ENCODE peak calls at places on chromosome 12, in nine cellular contexts. G, B, T, E, H, X, N, R and V are unnamed samples.

GRCh38 chr12:81070846-81071245 is 7.0 kb upstream of the ACSS3 start:
- DNase-seq in N (no peak), T (no peak), X (no peak), B (no peak), G (no peak), R (no peak), E (no peak), H (no peak), V (no peak)

GRCh38 chr12:88896958-88897357 is 316.7 kb upstream of the KITLG start:
- DNase-seq in R (no peak), X (no peak), H (no peak), E (peak; percentile 81), N (no peak), B (no peak), T (no peak), G (no peak), V (no peak)

GRCh38 chr12:76920182-76921014 is 41.6 kb upstream of the CSRP2 start:
- DNase-seq in N (no peak), T (no peak), H (no peak), E (no peak), B (no peak), G (no peak), R (no peak), X (no peak), V (no peak)

GRCh38 chr12:122651520-122652224 is 51.5 kb downstream of the HCAR2 start:
- DNase-seq in T (no peak), B (no peak), X (no peak), R (no peak), N (no peak), E (no peak), G (no peak), H (no peak), V (no peak)

GRCh38 chr12:132108211-132108832 is 35.8 kb downstream of the DDX51 start:
- DNase-seq in X (no peak), N (peak; percentile 15), B (no peak), R (no peak), G (no peak), H (peak; percentile 62), E (no peak), T (no peak), V (no peak)

GRCh38 chr12:39476121-39476520 is 33.2 kb upstream of the KIF21A start:
- DNase-seq in N (no peak), H (no peak), R (no peak), G (no peak), B (no peak), E (no peak), X (no peak), T (no peak), V (no peak)

GRCh38 chr12:124992874-124993567 is 424 bp upstream of the BRI3BP start:
- DNase-seq in G (peak; percentile 84), X (peak; percentile 29), R (peak; percentile 75), B (peak; percentile 64), N (peak; percentile 69), H (peak; percentile 59), E (peak; percentile 7), T (no peak), V (peak; percentile 82)

GRCh38 chr12:34109390-34109789 is 87.1 kb downstream of the ALG10 start:
- DNase-seq in R (no peak), E (no peak), G (no peak), X (no peak), N (no peak), B (no peak), H (no peak), T (no peak), V (no peak)

GRCh38 chr12:83389237-83389996 is 702.7 kb downstream of the TMTC2 start:
- DNase-seq in N (peak; percentile 12), H (no peak), E (no peak), B (no peak), X (no peak), T (no peak), G (peak; percentile 23), R (peak; percentile 24), V (no peak)

GRCh38 chr12:126233625-126234024 is 1168.4 kb downstream of the AACS start:
- DNase-seq in G (peak; percentile 70), T (no peak), R (no peak), H (no peak), N (no peak), E (no peak), B (no peak), X (no peak), V (no peak)

GRCh38 chr12:89636776-89637160 is 71.9 kb downstream of the ATP2B1 start:
- DNase-seq in G (no peak), B (no peak), R (no peak), T (no peak), X (no peak), N (no peak), H (peak; percentile 22), E (peak; percentile 16), V (no peak)

GRCh38 chr12:88401153-88401552 is 179.1 kb downstream of the KITLG start:
- DNase-seq in R (no peak), E (peak; percentile 58), X (no peak), H (no peak), B (peak; percentile 12), N (no peak), G (no peak), T (no peak), V (no peak)

GRCh38 chr12:88325828-88326214 is 183.7 kb downstream of the TMTC3 start:
- DNase-seq in H (no peak), R (no peak), G (no peak), T (no peak), B (peak; percentile 3), E (peak; percentile 79), N (no peak), X (no peak), V (no peak)

GRCh38 chr12:46792925-46793324 is 32.9 kb downstream of the SLC38A4 start:
- DNase-seq in N (no peak), B (no peak), E (no peak), H (no peak), R (no peak), T (no peak), X (no peak), G (no peak), V (no peak)

GRCh38 chr12:69553626-69554248 is 31.5 kb upstream of the CCT2 start:
- DNase-seq in E (peak; percentile 75), B (peak; percentile 35), H (peak; percentile 82), G (no peak), R (peak; percentile 25), T (no peak), X (no peak), N (no peak), V (peak; percentile 39)

GRCh38 chr12:12715128-12715458 is 2.1 kb upstream of the CDKN1B start:
- DNase-seq in N (no peak), H (no peak), B (no peak), R (no peak), X (no peak), E (no peak), T (no peak), G (no peak), V (no peak)

GRCh38 chr12:58633479-58633878 is 286.8 kb downstream of the LRIG3 start:
- DNase-seq in N (no peak), G (no peak), T (no peak), H (no peak), B (no peak), X (no peak), E (peak; percentile 79), R (no peak), V (no peak)

GRCh38 chr12:58269476-58269875 is 328.1 kb downstream of the ATP23 start:
- DNase-seq in H (no peak), E (no peak), N (no peak), G (no peak), B (no peak), R (no peak), X (no peak), T (no peak), V (no peak)

GRCh38 chr12:132253698-132254480 is 75.5 kb downstream of the GALNT9 start:
- DNase-seq in E (no peak), G (no peak), B (no peak), N (no peak), X (no peak), H (no peak), R (no peak), T (no peak), V (no peak)

GRCh38 chr12:29640589-29641345 is 143.0 kb downstream of the TMTC1 start:
- DNase-seq in T (no peak), N (no peak), B (no peak), H (peak; percentile 77), X (no peak), G (no peak), R (no peak), E (no peak), V (no peak)

GRCh38 chr12:42819801-42820200 is 230.3 kb upstream of the PRICKLE1 start:
- DNase-seq in X (no peak), H (no peak), G (no peak), E (peak; percentile 42), B (no peak), R (no peak), N (no peak), T (no peak), V (no peak)

GRCh38 chr12:89016970-89017778 is 335.1 kb downstream of the DUSP6 start:
- DNase-seq in T (no peak), G (peak; percentile 9), H (peak; percentile 81), N (peak; percentile 62), X (no peak), R (peak; percentile 43), B (peak; percentile 37), E (peak; percentile 71), V (peak; percentile 38)

GRCh38 chr12:131114942-131115584 is 161.4 kb downstream of the ADGRD1 start:
- DNase-seq in T (peak; percentile 66), R (no peak), E (peak; percentile 9), N (no peak), G (no peak), H (no peak), X (no peak), B (no peak), V (no peak)

GRCh38 chr12:65818454-65819382 is 5.6 kb upstream of the HMGA2 start:
- DNase-seq in R (no peak), X (no peak), N (no peak), E (peak; percentile 69), H (peak; percentile 50), B (no peak), T (no peak), G (no peak), V (no peak)

GRCh38 chr12:57744194-57744776 is 554 bp upstream of the TSPAN31 start:
- DNase-seq in H (no peak), G (no peak), R (peak; percentile 74), X (no peak), N (no peak), E (no peak), T (peak; percentile 95), B (no peak), V (peak; percentile 86)

GRCh38 chr12:12523229-12523628 is 39.4 kb downstream of the DUSP16 start:
- DNase-seq in N (no peak), R (no peak), B (no peak), T (no peak), G (no peak), X (no peak), H (no peak), E (no peak), V (peak; percentile 47)

GRCh38 chr12:52585951-52586350 is 12.3 kb upstream of the KRT74 start:
- DNase-seq in X (no peak), H (no peak), E (no peak), G (no peak), T (no peak), B (no peak), R (no peak), N (no peak), V (no peak)

GRCh38 chr12:69330475-69331473 is 17.4 kb upstream of the LYZ start:
- DNase-seq in T (no peak), N (no peak), E (peak; percentile 14), R (peak; percentile 34), X (peak; percentile 21), B (no peak), G (peak; percentile 28), H (peak; percentile 29), V (peak; percentile 26)

GRCh38 chr12:59322473-59322872 is 273.4 kb upstream of the SLC16A7 start:
- DNase-seq in N (no peak), E (no peak), R (no peak), G (no peak), T (no peak), B (no peak), H (peak; percentile 48), X (no peak), V (no peak)

GRCh38 chr12:12010277-12011031 is 60.3 kb upstream of the BCL2L14 start:
- DNase-seq in H (peak; percentile 80), G (no peak), E (peak; percentile 71), X (no peak), B (peak; percentile 33), N (no peak), R (no peak), T (peak; percentile 87), V (peak; percentile 59)